ENCODE peak calls at places on chromosomes 3 and 15, in eight cellular contexts. L, G, D, S, Y, O, C and U are unnamed samples.

GRCh38 chr3:141104151-141104741 is 53.1 kb downstream of the SPSB4 start:
- DNase-seq in L (no peak), G (no peak), D (no peak), S (no peak), Y (no peak), O (peak; percentile 21), C (peak; percentile 57), U (peak; percentile 53)

GRCh38 chr3:54999159-54999558 is 71.3 kb upstream of the LRTM1 start:
- DNase-seq in L (no peak), G (no peak), D (peak; percentile 58), S (peak; percentile 23), Y (peak; percentile 81), O (no peak), C (no peak), U (peak; percentile 95)

GRCh38 chr3:9647450-9647849 is 1.9 kb upstream of the MTMR14 start:
- DNase-seq in L (no peak), G (no peak), D (no peak), S (no peak), Y (no peak), O (no peak), C (no peak), U (no peak)

GRCh38 chr3:42934111-42934510 is 28.2 kb downstream of the ZNF662 start:
- DNase-seq in L (no peak), G (no peak), D (no peak), S (no peak), Y (no peak), O (no peak), C (no peak), U (peak; percentile 28)

GRCh38 chr3:37945803-37946530 is 44.6 kb upstream of the VILL start:
- DNase-seq in L (no peak), G (no peak), D (peak; percentile 76), S (peak; percentile 74), Y (no peak), O (peak; percentile 53), C (no peak), U (peak; percentile 69)

GRCh38 chr3:31880020-31880419 is 101.0 kb downstream of the OSBPL10 start:
- DNase-seq in L (no peak), G (no peak), D (peak; percentile 67), S (no peak), Y (no peak), O (peak; percentile 72), C (no peak), U (peak; percentile 58)

GRCh38 chr15:98289747-98290146 is 329.2 kb downstream of the ARRDC4 start:
- DNase-seq in L (no peak), G (peak; percentile 18), D (no peak), S (peak; percentile 25), Y (no peak), O (no peak), C (no peak), U (peak; percentile 35)

GRCh38 chr3:8529738-8530525 is 28.3 kb downstream of the LMCD1 start:
- DNase-seq in L (no peak), G (no peak), D (peak; percentile 75), S (peak; percentile 1), Y (peak; percentile 18), O (no peak), C (no peak), U (no peak)

GRCh38 chr3:27756877-27757276 is 34.8 kb upstream of the EOMES start:
- DNase-seq in L (no peak), G (no peak), D (no peak), S (no peak), Y (no peak), O (no peak), C (no peak), U (no peak)

GRCh38 chr3:98151241-98151640 is 4.0 kb downstream of the OR5H14 start:
- DNase-seq in L (no peak), G (no peak), D (peak; percentile 17), S (no peak), Y (no peak), O (no peak), C (no peak), U (peak; percentile 40)

GRCh38 chr3:197001972-197002700 is 27.5 kb downstream of the MELTF start:
- DNase-seq in L (no peak), G (no peak), D (no peak), S (peak; percentile 44), Y (no peak), O (no peak), C (peak; percentile 73), U (no peak)

GRCh38 chr3:6351752-6352151 is 509.2 kb upstream of the GRM7 start:
- DNase-seq in L (no peak), G (no peak), D (peak; percentile 19), S (peak; percentile 11), Y (no peak), O (no peak), C (no peak), U (no peak)

GRCh38 chr15:25333049-25333448 is 105.8 kb downstream of the UBE3A start:
- DNase-seq in L (peak; percentile 11), G (no peak), D (peak; percentile 69), S (no peak), Y (no peak), O (no peak), C (no peak), U (no peak)

GRCh38 chr3:146130881-146131371 is 30.1 kb downstream of the PLOD2 start:
- DNase-seq in L (no peak), G (no peak), D (no peak), S (no peak), Y (no peak), O (no peak), C (no peak), U (no peak)

GRCh38 chr3:147298511-147298982 is 107.8 kb downstream of the ZIC4 start:
- DNase-seq in L (no peak), G (peak; percentile 2), D (peak; percentile 25), S (peak; percentile 4), Y (peak; percentile 38), O (no peak), C (no peak), U (peak; percentile 90)

GRCh38 chr15:49273734-49274318 is 103.8 kb downstream of the GALK2 start:
- DNase-seq in L (no peak), G (no peak), D (no peak), S (no peak), Y (no peak), O (no peak), C (no peak), U (peak; percentile 5)